ENCODE peak calls at places on chromosomes 7 and 10, in five cellular contexts. O is neural progenitor cell, U is RWPE1, N is AG10803, H is sigmoid colon. G is an unnamed sample.
A peak's percentile ranks its signal among the peaks of the same experiment; 100 is the strongest.

GRCh38 chr7:131400833-131401593 is 73.3 kb downstream of the MKLN1 start:
- DNase-seq in O (no peak), U (no peak), N (peak; percentile 31), H (no peak), G (no peak)

GRCh38 chr10:44046605-44047004 is 338.3 kb downstream of the CXCL12 start:
- DNase-seq in O (peak; percentile 42), H (no peak), U (peak; percentile 11), N (peak; percentile 34), G (peak; percentile 80)

GRCh38 chr10:126456632-126457031 is 68.4 kb upstream of the ADAM12 start:
- DNase-seq in U (no peak), N (no peak), H (no peak), O (no peak), G (no peak)

GRCh38 chr10:14617850-14618249 is 156.8 kb downstream of the FAM107B start:
- DNase-seq in N (peak; percentile 59), H (no peak), U (peak; percentile 84), O (no peak), G (no peak)

GRCh38 chr7:39353615-39354376 is 212.4 kb upstream of the YAE1 start:
- DNase-seq in O (peak; percentile 81), U (peak; percentile 34), N (peak; percentile 71), H (peak; percentile 76), G (peak; percentile 59)

GRCh38 chr10:36023939-36024338 is 381.8 kb upstream of the FZD8 start:
- DNase-seq in O (peak; percentile 9), N (peak; percentile 95), H (no peak), U (peak; percentile 19), G (peak; percentile 69)

GRCh38 chr7:101922631-101923275 is 105.3 kb downstream of the CUX1 start:
- DNase-seq in N (no peak), U (no peak), O (no peak), H (peak; percentile 65), G (no peak)

GRCh38 chr7:122883049-122883670 is 3.1 kb downstream of the CADPS2 start:
- DNase-seq in O (no peak), N (no peak), H (no peak), U (no peak), G (no peak)

GRCh38 chr7:17408245-17408903 is 109.9 kb downstream of the AHR start:
- DNase-seq in N (peak; percentile 88), O (no peak), H (peak; percentile 80), U (peak; percentile 82), G (peak; percentile 91)

GRCh38 chr10:91120348-91120747 is 100.1 kb upstream of the PCGF5 start:
- DNase-seq in U (no peak), O (no peak), N (no peak), H (no peak), G (no peak)

GRCh38 chr10:111565542-111565941 is 488.7 kb downstream of the ADRA2A start:
- DNase-seq in H (no peak), O (no peak), U (no peak), N (no peak), G (no peak)

GRCh38 chr10:25933653-25934608 is at the start of gene MYO3A:
- DNase-seq in N (no peak), H (no peak), U (no peak), O (peak; percentile 64), G (no peak)

GRCh38 chr7:107917770-107918651 is 27.0 kb downstream of the DLD start:
- DNase-seq in H (no peak), U (no peak), O (no peak), N (no peak), G (no peak)

GRCh38 chr10:45470098-45471012 is 96.3 kb downstream of the ALOX5 start:
- DNase-seq in N (peak; percentile 4), H (no peak), O (no peak), U (no peak), G (peak; percentile 24)

GRCh38 chr7:2926898-2927405 is 82.8 kb upstream of the GNA12 start:
- DNase-seq in U (no peak), N (no peak), H (peak; percentile 44), O (no peak), G (no peak)

GRCh38 chr7:45136106-45137060 is 21.2 kb upstream of the RAMP3 start:
- DNase-seq in U (peak; percentile 86), N (peak; percentile 70), H (no peak), O (peak; percentile 80), G (peak; percentile 65)

GRCh38 chr10:50470798-50471582 is 152.8 kb downstream of the SGMS1 start:
- DNase-seq in H (no peak), N (peak; percentile 36), O (no peak), U (peak; percentile 13), G (peak; percentile 62)

GRCh38 chr7:136006208-136006607 is 29.0 kb upstream of the MTPN start:
- DNase-seq in O (no peak), N (no peak), H (no peak), U (no peak), G (no peak)

GRCh38 chr7:157405501-157405900 is 68.7 kb downstream of the DNAJB6 start:
- DNase-seq in U (no peak), N (no peak), O (no peak), H (peak; percentile 28), G (no peak)

GRCh38 chr7:157406971-157407370 is 70.2 kb downstream of the DNAJB6 start:
- DNase-seq in N (no peak), H (no peak), U (no peak), O (no peak), G (no peak)

GRCh38 chr7:157407512-157408257 is 70.9 kb downstream of the DNAJB6 start:
- DNase-seq in U (no peak), O (no peak), N (no peak), H (no peak), G (no peak)

GRCh38 chr7:157404845-157405481 is 68.2 kb downstream of the DNAJB6 start:
- DNase-seq in O (no peak), N (peak; percentile 86), H (peak; percentile 42), U (peak; percentile 72), G (peak; percentile 77)

DNA sequence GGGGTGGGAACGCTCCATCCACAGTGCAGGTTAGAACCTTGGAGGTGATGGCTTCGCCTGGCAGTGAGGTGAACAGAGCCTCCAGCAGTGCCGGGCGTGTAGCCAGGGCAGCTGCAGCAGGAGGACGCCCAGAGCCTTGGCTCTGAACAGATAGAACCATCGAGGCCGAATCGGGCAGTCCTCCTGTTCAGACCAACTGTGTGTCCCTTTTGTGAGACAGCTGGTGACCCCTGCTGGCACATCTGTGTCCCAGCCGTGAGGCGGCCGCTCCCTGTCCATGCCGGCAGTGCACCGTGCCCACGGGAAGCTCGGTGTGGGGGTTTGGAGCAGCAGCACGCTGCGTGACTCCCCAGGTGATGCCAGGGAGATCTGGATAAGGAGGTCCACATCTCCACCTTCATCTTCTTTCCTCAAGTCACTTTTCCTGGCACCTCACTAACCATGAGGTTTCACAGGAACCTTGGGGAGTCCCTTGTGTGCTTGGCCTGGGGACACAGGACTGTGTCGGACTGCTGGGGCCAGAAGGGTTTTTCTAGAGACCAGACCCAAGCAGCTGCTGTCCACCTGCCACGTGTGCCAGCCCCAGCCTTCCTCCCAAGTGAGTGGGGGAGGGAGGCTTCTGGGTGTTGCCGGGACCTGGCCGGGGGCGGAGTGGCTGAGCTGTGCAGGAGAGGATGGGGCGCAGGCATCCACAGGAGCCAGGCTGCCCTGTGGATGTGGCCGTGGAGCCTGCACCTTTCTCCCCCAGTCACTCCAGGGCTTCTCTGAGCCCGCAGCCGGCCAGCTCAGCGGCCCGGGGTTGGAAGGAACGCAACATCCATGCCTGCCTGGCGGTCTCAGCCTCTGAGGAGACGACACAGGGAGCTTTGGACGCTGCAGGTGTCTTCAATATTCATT is 69.4 kb downstream of the DNAJB6 start:
- DNase-seq in O (no peak), N (peak; percentile 33), U (no peak), H (peak; percentile 55), G (no peak)
- TF ChIP-seq CTCF in O (peak; percentile 31), N (peak; percentile 16), U (no peak), H (no peak), G (peak; percentile 21)

GRCh38 chr10:121235692-121236091 is 362.6 kb downstream of the FGFR2 start:
- DNase-seq in H (no peak), U (no peak), N (no peak), O (no peak), G (no peak)

GRCh38 chr10:121236621-121237020 is 361.6 kb downstream of the FGFR2 start:
- DNase-seq in N (no peak), H (no peak), U (no peak), O (no peak), G (no peak)

GRCh38 chr10:121240011-121240410 is 358.2 kb downstream of the FGFR2 start:
- DNase-seq in N (no peak), U (peak; percentile 29), O (no peak), H (no peak), G (no peak)

GRCh38 chr10:121240556-121240955 is 357.7 kb downstream of the FGFR2 start:
- DNase-seq in U (no peak), N (no peak), H (no peak), O (no peak), G (no peak)

GRCh38 chr10:121237718-121238117 is 360.5 kb downstream of the FGFR2 start:
- DNase-seq in O (no peak), U (no peak), N (no peak), H (no peak), G (no peak)
- TF ChIP-seq CTCF in O (peak; percentile 20), U (no peak), N (peak; percentile 12), H (no peak), G (no peak)

GRCh38 chr7:55250313-55250712 is 114.8 kb upstream of the LANCL2 start:
- DNase-seq in U (peak; percentile 34), H (no peak), O (peak; percentile 66), N (no peak), G (no peak)
- TF ChIP-seq CTCF in U (peak; percentile 48), H (peak; percentile 37), O (peak; percentile 70), N (peak; percentile 51), G (peak; percentile 57)

DNA sequence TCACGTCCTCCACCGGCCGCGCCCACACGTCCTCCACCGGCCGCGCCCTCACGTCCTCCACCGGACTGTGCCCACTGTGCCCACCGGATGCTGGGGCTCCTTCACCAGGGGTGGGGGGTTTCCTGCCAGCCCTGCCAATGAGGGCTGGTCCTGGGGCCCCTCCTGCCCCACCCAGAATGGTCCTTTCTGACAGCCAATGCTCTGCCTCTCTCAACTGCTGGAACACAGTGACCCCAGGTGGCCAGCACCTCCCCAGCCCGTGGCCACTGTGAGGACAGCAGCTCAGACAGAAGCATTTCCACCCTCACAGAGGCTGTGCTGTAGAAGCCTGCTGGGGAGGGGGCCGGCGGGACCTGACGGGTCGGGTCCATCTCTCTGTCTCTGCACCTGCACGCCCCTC is 90.1 kb upstream of the DNAAF5 start:
- DNase-seq in N (peak; percentile 10), O (peak; percentile 11), U (no peak), H (no peak), G (no peak)
- TF ChIP-seq CTCF in N (peak; percentile 51), O (peak; percentile 41), U (no peak), H (no peak), G (peak; percentile 48)

GRCh38 chr7:24821045-24821853 is 64.0 kb upstream of the GSDME start:
- DNase-seq in N (peak; percentile 96), H (peak; percentile 77), O (no peak), U (peak; percentile 98), G (peak; percentile 94)
- TF ChIP-seq CTCF in N (peak; percentile 51), H (no peak), O (no peak), U (no peak), G (peak; percentile 14)

GRCh38 chr10:48649349-48649944 is 35.2 kb upstream of the WDFY4 start:
- DNase-seq in N (peak; percentile 36), O (no peak), U (no peak), H (no peak), G (no peak)
- TF ChIP-seq CTCF in N (peak; percentile 48), O (no peak), U (no peak), H (no peak), G (peak; percentile 23)